ENCODE peak calls at places on chromosomes 12 and 14, in eight cellular contexts. A is NCI-H460; S is NCI-H510A; N is activated CD4-positive, alpha-beta T cell treated with anti-CD3 and anti-CD28 coated beads, Interleukin-2, amount 50 U/mL, for 1 hour; Y is ascending aorta; C is PC-3; K is psoas muscle; Q is CD4-positive, alpha-beta memory T cell. H is an unnamed sample.

GRCh38 chr12:125533434-125534029 is 468.3 kb downstream of the AACS start:
- DNase-seq in A (peak), S (peak), N (no peak), Y (no peak), C (peak), K (no peak), Q (no peak), H (peak)

GRCh38 chr14:67483599-67484270 is 4.8 kb downstream of the TMEM229B start:
- DNase-seq in A (no peak), S (no peak), N (no peak), Y (no peak), C (no peak), K (no peak), Q (no peak), H (no peak)

GRCh38 chr14:80784824-80785223 is 156.7 kb downstream of the CEP128 start:
- DNase-seq in A (no peak), S (no peak), N (no peak), Y (no peak), C (no peak), K (no peak), Q (no peak), H (no peak)

GRCh38 chr14:23090254-23090636 is 4.7 kb downstream of the ACIN1 start:
- DNase-seq in A (no peak), S (no peak), N (no peak), Y (no peak), C (no peak), K (no peak), Q (no peak), H (no peak)

GRCh38 chr12:114403690-114404450 is 2.1 kb downstream of the TBX5 start:
- DNase-seq in A (no peak), S (peak), N (no peak), Y (no peak), C (no peak), K (no peak), Q (no peak), H (no peak)

GRCh38 chr14:20436363-20436755 is 393 bp upstream of the KLHL33 start:
- DNase-seq in A (no peak), S (no peak), N (no peak), Y (no peak), C (no peak), K (peak), Q (no peak), H (no peak)

GRCh38 chr12:116691205-116691604 is 46.7 kb downstream of the SPRING1 start:
- DNase-seq in A (no peak), S (no peak), N (no peak), Y (no peak), C (no peak), K (no peak), Q (no peak), H (no peak)

GRCh38 chr12:106133136-106134087 is 5.3 kb downstream of the NUAK1 start:
- DNase-seq in A (no peak), S (no peak), N (no peak), Y (no peak), C (peak), K (no peak), Q (no peak), H (no peak)

GRCh38 chr14:36173161-36173560 is 3.4 kb downstream of the PTCSC3 start:
- DNase-seq in A (no peak), S (no peak), N (no peak), Y (no peak), C (no peak), K (no peak), Q (no peak), H (no peak)

GRCh38 chr12:48525332-48525731 is at the start of gene OR8S1:
- DNase-seq in A (no peak), S (no peak), N (no peak), Y (no peak), C (no peak), K (no peak), Q (no peak), H (no peak)

GRCh38 chr12:124498178-124498869 is 69.1 kb downstream of the NCOR2 start:
- DNase-seq in A (no peak), S (no peak), N (no peak), Y (no peak), C (no peak), K (no peak), Q (no peak), H (no peak)

GRCh38 chr14:59028476-59029202 is 159.8 kb upstream of the DAAM1 start:
- DNase-seq in A (peak), S (peak), N (peak), Y (no peak), C (peak), K (peak), Q (peak), H (peak)

GRCh38 chr14:24903337-24903736 is 146.6 kb downstream of the STXBP6 start:
- DNase-seq in A (no peak), S (no peak), N (no peak), Y (no peak), C (peak), K (no peak), Q (no peak), H (peak)

GRCh38 chr12:93092559-93092945 is 163.5 kb upstream of the EEA1 start:
- DNase-seq in A (no peak), S (no peak), N (no peak), Y (no peak), C (peak), K (no peak), Q (no peak), H (no peak)

GRCh38 chr14:31106768-31107167 is 80.6 kb upstream of the STRN3 start:
- DNase-seq in A (no peak), S (no peak), N (no peak), Y (no peak), C (peak), K (no peak), Q (no peak), H (no peak)

GRCh38 chr12:132218915-132219314 is 74.7 kb downstream of the NOC4L start:
- DNase-seq in A (peak), S (no peak), N (peak), Y (no peak), C (peak), K (no peak), Q (peak), H (peak)

GRCh38 chr12:81502912-81503695 is 256.0 kb downstream of the PPFIA2 start:
- DNase-seq in A (no peak), S (no peak), N (no peak), Y (no peak), C (peak), K (no peak), Q (no peak), H (peak)

GRCh38 chr12:60201891-60202290 is 606.1 kb downstream of the SLC16A7 start:
- DNase-seq in A (no peak), S (no peak), N (no peak), Y (no peak), C (no peak), K (no peak), Q (no peak), H (no peak)

GRCh38 chr12:118884226-118884625 is 97.1 kb upstream of the SRRM4 start:
- DNase-seq in A (no peak), S (no peak), N (no peak), Y (no peak), C (no peak), K (no peak), Q (no peak), H (no peak)

GRCh38 chr14:57869530-57870088 is 3.7 kb upstream of the SLC35F4 start:
- DNase-seq in A (no peak), S (no peak), N (no peak), Y (no peak), C (no peak), K (no peak), Q (no peak), H (no peak)

GRCh38 chr12:104722541-104723534 is 235.3 kb downstream of the SLC41A2 start:
- DNase-seq in A (no peak), S (no peak), N (no peak), Y (no peak), C (no peak), K (no peak), Q (no peak), H (no peak)

GRCh38 chr14:81384900-81385299 is 15.2 kb downstream of the STON2 start:
- DNase-seq in A (no peak), S (no peak), N (no peak), Y (no peak), C (peak), K (no peak), Q (no peak), H (no peak)

GRCh38 chr12:75766263-75767160 is 255.1 kb upstream of the KRR1 start:
- DNase-seq in A (peak), S (no peak), N (no peak), Y (no peak), C (peak), K (no peak), Q (no peak), H (peak)

GRCh38 chr14:80941241-80942157 is at the start of gene CEP128:
- DNase-seq in A (peak), S (peak), N (peak), Y (peak), C (peak), K (peak), Q (peak), H (peak)

GRCh38 chr12:49909328-49909727 is 5.6 kb upstream of the FAIM2 start:
- DNase-seq in A (no peak), S (no peak), N (no peak), Y (no peak), C (no peak), K (no peak), Q (no peak), H (no peak)

GRCh38 chr14:49505026-49505766 is 81.0 kb downstream of the RPS29 start:
- DNase-seq in A (no peak), S (no peak), N (no peak), Y (no peak), C (peak), K (no peak), Q (no peak), H (no peak)

GRCh38 chr12:10855807-10856206 is 6.5 kb upstream of the PRR4 start:
- DNase-seq in A (no peak), S (no peak), N (no peak), Y (no peak), C (no peak), K (no peak), Q (no peak), H (no peak)

GRCh38 chr12:114248527-114248926 is 157.4 kb downstream of the TBX5 start:
- DNase-seq in A (no peak), S (no peak), N (no peak), Y (no peak), C (peak), K (no peak), Q (no peak), H (no peak)

GRCh38 chr12:130286041-130286440 is 51.6 kb upstream of the PIWIL1 start:
- DNase-seq in A (no peak), S (no peak), N (no peak), Y (no peak), C (no peak), K (no peak), Q (no peak), H (no peak)

GRCh38 chr14:105161314-105161713 is 7.3 kb downstream of the JAG2 start:
- DNase-seq in A (no peak), S (peak), N (no peak), Y (no peak), C (no peak), K (no peak), Q (no peak), H (no peak)